ENCODE peak calls at places on chromosome X, in nine cellular contexts. Z, E, K, V, I, O, N, W and C are unnamed samples. For H3K4me1 and H3K36me3, the result is how much of the 10 kb centered on the place peaks cover.

GRCh38 chrX:19382500-19383145 is 38.9 kb downstream of the PDHA1 start:
- DNase-seq in W (peak), O (peak), Z (peak), K (peak), E (peak), I (no peak), N (peak), V (peak), C (peak)

GRCh38 chrX:107654778-107655761 is 26.8 kb downstream of the PRPS1 start:
- DNase-seq in W (peak), E (peak), N (peak), O (peak), I (peak), V (peak), Z (peak), K (peak), C (peak)

GRCh38 chrX:101595739-101596419 is 21.9 kb downstream of the ARMCX6 start:
- DNase-seq in V (peak), Z (peak), O (no peak), N (peak), W (peak), E (peak), I (no peak), K (no peak), C (peak)

GRCh38 chrX:29530520-29530919 is 684.8 kb upstream of the MAGEB2 start:
- DNase-seq in O (no peak), Z (no peak), I (no peak), E (peak), N (no peak), W (no peak), V (peak), K (no peak), C (no peak)

GRCh38 chrX:68190799-68191198 is 242.5 kb downstream of the OPHN1 start:
- DNase-seq in E (no peak), I (no peak), K (no peak), Z (no peak), W (no peak), N (no peak), O (no peak), V (no peak), C (no peak)

GRCh38 chrX:53317365-53318069 is 36.1 kb upstream of the IQSEC2 start:
- DNase-seq in N (peak), Z (peak), K (peak), I (peak), O (peak), E (peak), W (no peak), V (peak), C (peak)

GRCh38 chrX:15619053-15619772 is 18.5 kb upstream of the ACE2 start:
- DNase-seq in O (no peak), E (no peak), I (no peak), W (peak), V (peak), Z (no peak), K (no peak), N (peak), C (no peak)

GRCh38 chrX:150690126-150690525 is 3.1 kb upstream of the MTMR1 start:
- DNase-seq in W (peak), Z (no peak), E (peak), N (no peak), V (peak), I (peak), O (no peak), K (no peak), C (no peak)

GRCh38 chrX:8179653-8180052 is 8.6 kb upstream of the VCX2 start:
- DNase-seq in O (no peak), I (no peak), E (peak), W (no peak), N (no peak), K (no peak), Z (no peak), V (no peak), C (no peak)

GRCh38 chrX:140500427-140500826 is 4.4 kb downstream of the SOX3 start:
- DNase-seq in I (no peak), E (no peak), K (no peak), O (no peak), N (no peak), V (no peak), W (no peak), Z (peak), C (no peak)

GRCh38 chrX:129793604-129794191 is 13.9 kb downstream of the SASH3 start:
- DNase-seq in V (no peak), E (no peak), N (no peak), O (no peak), K (no peak), Z (no peak), I (no peak), W (no peak), C (no peak)

GRCh38 chrX:107823456-107823855 is 2.2 kb upstream of the MID2 start:
- DNase-seq in E (peak), V (peak), O (no peak), W (no peak), Z (no peak), K (no peak), I (no peak), N (no peak), C (no peak)

GRCh38 chrX:15206306-15206705 is 63.6 kb downstream of the ASB9 start:
- DNase-seq in W (no peak), N (peak), E (no peak), I (no peak), K (no peak), O (no peak), Z (no peak), V (no peak), C (peak)

GRCh38 chrX:150848914-150849365 is 49.5 kb downstream of the CD99L2 start:
- DNase-seq in K (peak), N (peak), W (no peak), E (peak), Z (no peak), I (no peak), V (no peak), O (no peak), C (no peak)

GRCh38 chrX:30893206-30893605 is 4.2 kb upstream of the TAB3 start:
- DNase-seq in K (no peak), V (no peak), N (peak), E (no peak), Z (no peak), I (no peak), W (no peak), O (no peak), C (no peak)

GRCh38 chrX:110286126-110286525 is 31.8 kb downstream of the AMMECR1 start:
- DNase-seq in I (peak), K (no peak), V (peak), W (peak), E (peak), Z (no peak), O (no peak), N (no peak), C (no peak)

GRCh38 chrX:71532078-71532752 is 689 bp upstream of the OGT start:
- DNase-seq in I (no peak), V (peak), Z (peak), W (no peak), E (peak), K (no peak), O (peak), N (no peak), C (no peak)

GRCh38 chrX:141642979-141643378 is 53.5 kb downstream of the SPANXA2 start:
- DNase-seq in O (no peak), I (no peak), K (no peak), E (peak), N (no peak), Z (peak), W (no peak), V (no peak), C (no peak)

GRCh38 chrX:36480441-36480990 is 527.6 kb upstream of the FAM47C start:
- DNase-seq in V (no peak), I (no peak), Z (no peak), W (no peak), O (no peak), K (no peak), E (no peak), N (no peak), C (no peak)

GRCh38 chrX:44503550-44503949 is 39.1 kb downstream of the FUNDC1 start:
- DNase-seq in K (no peak), N (no peak), E (no peak), I (no peak), W (no peak), Z (no peak), O (no peak), V (no peak), C (no peak)

GRCh38 chrX:40152173-40152705 is 54.5 kb upstream of the BCOR start:
- DNase-seq in O (no peak), V (peak), I (peak), K (peak), W (no peak), N (no peak), Z (peak), E (no peak), C (peak)

GRCh38 chrX:22433292-22434070 is 160.8 kb downstream of the CBLL2 start:
- DNase-seq in W (no peak), V (no peak), N (no peak), E (no peak), O (no peak), I (no peak), Z (no peak), K (no peak), C (peak)

GRCh38 chrX:43731086-43731485 is 75.0 kb downstream of the MAOA start:
- DNase-seq in V (no peak), O (no peak), W (no peak), Z (no peak), N (no peak), I (no peak), E (no peak), K (no peak), C (no peak)

GRCh38 chrX:114959729-114960128 is 57.7 kb downstream of the IL13RA2 start:
- DNase-seq in I (no peak), Z (peak), K (no peak), W (no peak), N (no peak), E (peak), V (peak), O (no peak), C (no peak)

GRCh38 chrX:149937881-149938426 is 337 bp downstream of the EOLA2 start:
- DNase-seq in I (peak), O (no peak), E (no peak), W (no peak), K (peak), Z (peak), N (peak), V (peak), C (peak)

GRCh38 chrX:25597561-25597960 is 540.6 kb upstream of the MAGEB18 start:
- DNase-seq in V (no peak), Z (no peak), O (no peak), E (peak), K (no peak), I (no peak), N (no peak), W (no peak), C (no peak)

GRCh38 chrX:132467029-132467428 is 21.8 kb downstream of the MBNL3 start:
- DNase-seq in N (no peak), V (peak), I (no peak), E (peak), O (no peak), W (no peak), K (no peak), Z (no peak), C (no peak)

GRCh38 chrX:44903842-44904530 is 31.0 kb downstream of the KDM6A start:
- DNase-seq in Z (no peak), N (no peak), W (no peak), O (no peak), K (no peak), E (no peak), V (peak), I (no peak), C (no peak)

GRCh38 chrX:38654302-38654701 is 93.0 kb downstream of the TSPAN7 start:
- DNase-seq in K (no peak), E (peak), I (no peak), W (peak), O (no peak), V (peak), N (peak), Z (peak), C (peak)

GRCh38 chrX:107565916-107566602 is 62.3 kb upstream of the PRPS1 start:
- DNase-seq in I (no peak), N (peak), V (peak), Z (peak), E (peak), K (no peak), O (no peak), W (peak), C (peak)

GRCh38 chrX:123993326-123993725 is 31.8 kb downstream of the STAG2 start:
- DNase-seq in O (no peak), N (no peak), E (peak), V (peak), W (no peak), K (no peak), Z (no peak), I (no peak), C (no peak)

GRCh38 chrX:130196453-130196852 is 24.7 kb downstream of the RAB33A start:
- DNase-seq in V (peak), W (no peak), I (no peak), Z (no peak), N (no peak), K (no peak), E (no peak), O (no peak), C (no peak)

GRCh38 chrX:53714580-53715335 is 28.2 kb upstream of the HUWE1 start:
- DNase-seq in I (peak), N (peak), K (peak), V (peak), W (peak), O (peak), E (peak), Z (no peak), C (no peak)

GRCh38 chrX:55119712-55120111 is 30.9 kb downstream of the PAGE2 start:
- DNase-seq in I (no peak), W (no peak), O (no peak), K (no peak), Z (no peak), E (peak), N (no peak), V (no peak), C (no peak)

GRCh38 chrX:104319346-104319745 is 64.6 kb upstream of the ESX1 start:
- DNase-seq in O (no peak), N (no peak), Z (no peak), I (no peak), E (no peak), V (no peak), W (no peak), K (no peak), C (no peak)

GRCh38 chrX:119410027-119410819 is 11.1 kb downstream of the SLC25A43 start:
- DNase-seq in O (no peak), W (peak), V (peak), K (peak), Z (no peak), E (peak), I (peak), N (peak), C (no peak)

GRCh38 chrX:130055103-130055502 is 55.2 kb downstream of the ELF4 start:
- DNase-seq in I (no peak), N (no peak), W (no peak), Z (no peak), E (peak), V (peak), K (no peak), O (no peak), C (no peak)

DNA sequence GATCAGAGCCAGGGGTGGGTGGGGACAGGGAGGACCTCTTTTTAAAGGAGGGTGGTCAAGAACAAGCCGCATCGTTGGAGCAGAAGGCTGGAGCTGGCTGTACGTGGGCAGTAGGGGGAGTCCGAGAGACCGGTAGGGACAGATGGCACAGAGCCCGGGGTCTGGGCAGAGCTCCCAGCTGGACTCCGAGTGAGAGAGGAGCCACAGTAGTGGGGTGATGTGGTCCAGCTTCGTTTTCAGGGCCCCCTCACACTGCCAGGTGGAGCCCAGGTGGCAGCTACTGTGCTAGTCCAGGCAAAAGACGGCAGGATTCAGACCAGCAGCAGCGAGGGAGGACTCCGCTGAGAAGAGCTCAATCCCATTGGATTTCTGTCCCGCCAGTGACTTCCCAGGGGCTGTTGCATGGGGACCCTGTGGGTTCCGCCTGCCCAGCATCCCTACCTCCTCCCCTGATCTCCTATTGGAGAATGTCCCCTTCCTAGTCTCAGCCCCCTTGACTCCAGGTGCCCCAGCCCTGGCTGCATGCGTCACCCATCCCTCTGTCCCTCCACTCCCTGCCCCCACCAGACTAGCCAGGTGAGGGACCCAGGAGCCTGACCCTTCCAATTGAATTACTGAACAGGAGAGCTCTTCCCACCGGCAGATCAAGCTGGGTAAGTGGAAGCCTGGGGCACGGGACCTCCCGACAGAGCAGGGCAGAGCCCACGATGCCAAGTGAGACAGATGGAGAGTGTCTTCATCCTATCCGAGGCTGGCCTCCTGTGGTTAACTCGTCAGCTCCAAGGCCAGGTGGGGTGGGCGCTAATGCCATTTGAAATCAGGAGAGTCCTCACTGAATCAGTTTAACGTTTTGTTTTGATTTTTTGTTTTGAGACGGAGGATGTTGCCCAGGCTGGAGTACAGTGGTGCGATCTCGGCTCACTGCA is 2.9 kb downstream of the ARHGAP4 start:
- DNase-seq in Z (peak), N (peak), V (peak), K (peak), W (no peak), O (no peak), I (peak), E (peak), C (peak)
- H3K4me1 ChIP-seq in Z (under half), N (under half), V (under half), K (under half), W (under half), O (under half), I (under half), E (under half), C (under half)

DNA sequence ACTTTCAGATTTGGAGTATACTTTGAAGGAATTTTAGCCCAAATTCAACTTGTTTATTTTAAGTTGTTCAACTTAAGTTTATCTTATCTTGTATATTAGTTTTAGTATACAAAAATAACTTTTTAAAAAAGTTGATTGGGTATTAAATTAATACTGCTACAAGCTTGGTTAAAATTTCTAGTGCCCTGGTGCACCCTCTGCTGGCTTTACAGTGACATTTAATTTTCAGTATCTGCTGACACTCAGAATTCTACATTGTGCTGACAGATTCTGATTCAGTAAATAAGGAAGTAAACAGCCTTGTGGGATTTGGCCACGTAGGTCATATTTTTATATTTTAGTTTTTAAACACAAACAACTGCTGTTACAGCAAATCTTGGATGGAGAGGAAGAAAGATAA is 2.9 kb downstream of the EDA start:
- DNase-seq in O (no peak), V (peak), W (no peak), I (no peak), Z (peak), E (peak), N (peak), K (no peak), C (peak)
- H3K36me3 ChIP-seq in O (under half), V (under half), W (under half), I (under half), Z (under half), E (under half), N (under half), K (under half), C (under half)

GRCh38 chrX:10477525-10477924 is 142.9 kb downstream of the MID1 start:
- DNase-seq in W (no peak), V (no peak), N (no peak), E (no peak), K (no peak), O (no peak), Z (no peak), I (no peak), C (no peak)

GRCh38 chrX:10471426-10471825 is 149.0 kb downstream of the MID1 start:
- DNase-seq in W (no peak), Z (no peak), E (no peak), O (no peak), I (no peak), N (no peak), K (no peak), V (no peak), C (no peak)

GRCh38 chrX:10470009-10470408 is 150.4 kb downstream of the MID1 start:
- DNase-seq in K (no peak), N (no peak), W (no peak), V (peak), I (no peak), Z (no peak), E (no peak), O (no peak), C (no peak)

GRCh38 chrX:10479508-10479907 is 140.9 kb downstream of the MID1 start:
- DNase-seq in N (no peak), Z (no peak), E (no peak), W (no peak), I (no peak), O (no peak), K (no peak), V (no peak), C (no peak)

DNA sequence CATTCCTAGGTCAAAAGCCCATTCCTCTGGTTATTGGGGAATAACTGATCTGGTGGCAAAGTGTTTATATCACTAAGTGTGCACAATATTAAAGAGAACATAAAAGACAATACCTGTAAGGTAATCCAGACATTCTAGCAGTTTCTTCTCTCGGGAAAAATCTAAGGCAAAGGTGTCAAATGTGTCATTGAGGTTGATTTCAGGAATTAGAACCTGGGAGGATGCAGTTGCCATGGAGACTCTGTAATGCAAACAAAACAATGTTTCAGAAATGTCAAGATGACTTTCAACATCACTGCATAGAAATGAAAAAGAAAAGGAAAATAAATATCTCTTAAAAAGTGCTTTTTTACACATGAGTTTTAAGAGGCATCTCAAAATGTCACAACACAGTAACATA is 145.9 kb downstream of the MID1 start:
- DNase-seq in V (no peak), N (no peak), Z (no peak), E (no peak), K (no peak), W (no peak), I (no peak), O (no peak), C (no peak)
- H3K4me3 ChIP-seq in V (no peak), N (no peak), Z (no peak), E (no peak), K (no peak), W (no peak), I (no peak), O (no peak), C (no peak)

GRCh38 chrX:7159132-7159861 is 11.3 kb upstream of the PUDP start:
- DNase-seq in N (no peak), O (no peak), Z (no peak), I (peak), V (peak), K (no peak), W (no peak), E (peak), C (no peak)
- H3K4me1 ChIP-seq in N (under half), O (under half), Z (under half), I (under half), V (under half), K (under half), W (under half), E (under half), C (under half)

GRCh38 chrX:13719192-13719856 is 15.1 kb downstream of the TRAPPC2 start:
- DNase-seq in W (no peak), N (no peak), E (no peak), V (no peak), K (no peak), Z (no peak), I (no peak), O (no peak), C (no peak)
- H3K36me3 ChIP-seq in W (under half), N (under half), E (under half), V (under half), K (under half), Z (under half), I (under half), O (under half), C (under half)